ENCODE peak calls at places on chromosomes 12 and 14, in eight cellular contexts. Q is kidney glomerular epithelial cell, G is iris pigment epithelial cell, P is epithelial cell of esophagus, V is lower lobe of right lung, A is Kasumi-1, Y is NCI-H1092 treated with DMSO at 0.1 percent for 48 hours, D is stomach. I is an unnamed sample.

GRCh38 chr12:24909667-24910066 is 39.2 kb downstream of the BCAT1 start:
- DNase-seq in V (peak), Q (no peak), Y (no peak), P (peak), A (peak), D (no peak), G (peak), I (peak)

GRCh38 chr12:72267974-72268373 is 4.2 kb upstream of the TRHDE start:
- DNase-seq in D (no peak), V (no peak), P (no peak), Q (no peak), Y (no peak), G (peak), A (no peak), I (no peak)

GRCh38 chr12:26471560-26471959 is 276.2 kb downstream of the SSPN start:
- DNase-seq in P (no peak), D (no peak), V (no peak), Q (no peak), A (peak), Y (no peak), G (peak), I (peak)

GRCh38 chr14:101636081-101636560 is 74.8 kb downstream of the DIO3 start:
- DNase-seq in P (no peak), Q (no peak), A (no peak), G (no peak), Y (no peak), D (no peak), V (no peak), I (no peak)

GRCh38 chr14:26334288-26334687 is 263.5 kb downstream of the NOVA1 start:
- DNase-seq in D (no peak), G (no peak), P (peak), V (no peak), A (no peak), Y (no peak), Q (no peak), I (no peak)

GRCh38 chr12:98754095-98754494 is 109.0 kb downstream of the APAF1 start:
- DNase-seq in V (no peak), D (no peak), Y (no peak), G (peak), P (peak), A (peak), Q (peak), I (no peak)

GRCh38 chr12:69620077-69620476 is 9.4 kb upstream of the LRRC10 start:
- DNase-seq in Y (no peak), V (no peak), D (no peak), A (no peak), Q (no peak), P (no peak), G (no peak), I (no peak)

GRCh38 chr14:74349757-74350156 is 1.5 kb downstream of the VRTN start:
- DNase-seq in V (no peak), G (no peak), A (no peak), D (peak), P (no peak), Q (no peak), Y (no peak), I (no peak)

GRCh38 chr12:14946856-14947255 is 8.5 kb upstream of the ERP27 start:
- DNase-seq in P (no peak), D (no peak), V (no peak), G (peak), Y (no peak), A (no peak), Q (no peak), I (no peak)

GRCh38 chr12:1972260-1972659 is 32.0 kb downstream of the DCP1B start:
- DNase-seq in P (peak), Q (peak), V (no peak), D (no peak), Y (no peak), A (no peak), G (peak), I (no peak)

GRCh38 chr12:97940105-97940504 is 477.5 kb downstream of the RMST start:
- DNase-seq in A (no peak), Q (no peak), P (no peak), V (no peak), G (no peak), D (no peak), Y (no peak), I (no peak)

GRCh38 chr12:93572712-93573551 is 457 bp downstream of the SOCS2 start:
- DNase-seq in D (no peak), Y (no peak), V (peak), P (peak), Q (no peak), G (peak), A (no peak), I (no peak)

GRCh38 chr14:50677527-50678063 is 9.5 kb upstream of the SAV1 start:
- DNase-seq in P (peak), Y (no peak), A (peak), V (no peak), Q (peak), G (peak), D (no peak), I (no peak)

GRCh38 chr12:121905746-121906145 is 12.6 kb upstream of the CFAP251 start:
- DNase-seq in P (peak), Q (no peak), D (no peak), V (no peak), G (peak), A (no peak), Y (no peak), I (no peak)

GRCh38 chr12:68619541-68619940 is 8.8 kb downstream of the RAP1B start:
- DNase-seq in Q (no peak), A (no peak), P (no peak), Y (no peak), G (no peak), D (no peak), V (no peak), I (no peak)

GRCh38 chr12:6224550-6224949 is 24.4 kb downstream of the CD9 start:
- DNase-seq in P (peak), V (no peak), A (no peak), Y (no peak), G (no peak), D (no peak), Q (peak), I (no peak)

GRCh38 chr12:103505371-103506236 is 9.8 kb upstream of the C12orf42 start:
- DNase-seq in Q (peak), A (no peak), Y (no peak), D (no peak), V (no peak), P (peak), G (no peak), I (no peak)

GRCh38 chr14:96119947-96120346 is 80.8 kb downstream of the C14orf132 start:
- DNase-seq in P (no peak), D (no peak), G (no peak), Y (no peak), A (no peak), V (no peak), Q (no peak), I (no peak)

GRCh38 chr14:54568821-54569591 is 2.1 kb downstream of the SAMD4A start:
- DNase-seq in V (no peak), A (no peak), P (peak), Q (no peak), D (no peak), G (peak), Y (no peak), I (no peak)

GRCh38 chr12:55974308-55974724 is 438 bp downstream of the RAB5B start:
- DNase-seq in P (peak), D (peak), A (peak), G (peak), Q (peak), V (peak), Y (no peak), I (peak)

GRCh38 chr14:97539389-97539786 is 742.2 kb downstream of the VRK1 start:
- DNase-seq in Q (no peak), D (no peak), V (no peak), G (no peak), Y (no peak), A (no peak), P (no peak), I (no peak)

GRCh38 chr12:54993181-54993835 is 8.7 kb upstream of the TESPA1 start:
- DNase-seq in Y (peak), A (peak), Q (peak), P (peak), V (no peak), D (peak), G (peak), I (no peak)

GRCh38 chr12:52085682-52086180 is 6.2 kb downstream of the SMIM41 start:
- DNase-seq in Q (no peak), A (no peak), V (no peak), Y (no peak), G (no peak), D (no peak), P (no peak), I (no peak)

GRCh38 chr12:113086249-113087164 is 30.0 kb downstream of the DTX1 start:
- DNase-seq in P (no peak), D (no peak), A (no peak), G (peak), V (no peak), Q (peak), Y (no peak), I (no peak)

GRCh38 chr12:81263072-81263471 is 185.2 kb downstream of the ACSS3 start:
- DNase-seq in Q (no peak), P (no peak), V (no peak), A (no peak), D (no peak), G (no peak), Y (no peak), I (no peak)

GRCh38 chr12:65925626-65926025 is 101.3 kb downstream of the HMGA2 start:
- DNase-seq in G (no peak), D (no peak), A (peak), P (no peak), Y (no peak), V (no peak), Q (no peak), I (peak)

GRCh38 chr14:50726372-50727107 is 58.4 kb upstream of the SAV1 start:
- DNase-seq in P (peak), V (no peak), Y (no peak), Q (no peak), D (no peak), A (no peak), G (peak), I (no peak)

GRCh38 chr14:68941820-68942219 is 37.3 kb downstream of the ACTN1 start:
- DNase-seq in Y (no peak), V (no peak), G (peak), P (peak), D (peak), Q (peak), A (peak), I (no peak)

GRCh38 chr14:41597647-41598046 is 9.0 kb upstream of the LRFN5 start:
- DNase-seq in G (no peak), V (no peak), Q (no peak), P (no peak), A (no peak), Y (no peak), D (no peak), I (no peak)

GRCh38 chr12:72380441-72380840 is 108.3 kb downstream of the TRHDE start:
- DNase-seq in D (no peak), V (no peak), A (no peak), P (no peak), Q (no peak), G (no peak), Y (no peak), I (no peak)